ENCODE peak calls at places on chromosomes 7 and 10, in ten cellular contexts. Q is heart left ventricle; N is CD4-positive, alpha-beta T cell; R is Calu3; A is lung; T is dorsolateral prefrontal cortex; Z is HFFc6; V is AG04449; W is bronchial epithelial cell; S is transverse colon. P is an unnamed sample.

GRCh38 chr10:59709472-59710125 is at the start of gene SLC16A9:
- DNase-seq in Z (no peak), N (no peak), R (peak; percentile 72), A (peak; percentile 46), V (no peak), W (peak; percentile 18), S (peak; percentile 69), Q (peak; percentile 62), T (peak; percentile 64), P (peak; percentile 69)

GRCh38 chr10:4427524-4427923 is 398.5 kb upstream of the AKR1E2 start:
- DNase-seq in Z (no peak), N (no peak), T (no peak), W (no peak), S (no peak), V (no peak), Q (no peak), A (no peak), R (no peak), P (no peak)

GRCh38 chr10:133439517-133440461 is 14.0 kb upstream of the SCART1 start:
- DNase-seq in S (no peak), Z (no peak), V (no peak), W (no peak), N (no peak), A (peak; percentile 25), T (no peak), Q (peak; percentile 64), R (no peak), P (no peak)

GRCh38 chr10:71234970-71235681 is 22.8 kb downstream of the UNC5B start:
- DNase-seq in R (no peak), W (no peak), N (no peak), V (no peak), T (no peak), Q (peak; percentile 84), A (peak; percentile 54), S (no peak), Z (peak; percentile 66), P (peak; percentile 91)

GRCh38 chr7:55260671-55261385 is 104.3 kb upstream of the LANCL2 start:
- DNase-seq in Q (no peak), R (no peak), Z (no peak), N (no peak), V (no peak), W (no peak), A (no peak), S (no peak), T (no peak), P (no peak)

GRCh38 chr10:130003166-130003565 is 39.1 kb upstream of the EBF3 start:
- DNase-seq in Q (no peak), S (no peak), A (no peak), W (no peak), N (no peak), T (no peak), R (no peak), Z (no peak), V (no peak), P (no peak)

GRCh38 chr7:589781-590575 is 70.3 kb upstream of the PDGFA start:
- DNase-seq in N (no peak), Z (no peak), R (no peak), Q (peak; percentile 58), W (no peak), V (no peak), A (no peak), T (no peak), S (no peak), P (no peak)

GRCh38 chr10:98331888-98332287 is 63.9 kb upstream of the LOXL4 start:
- DNase-seq in W (no peak), A (no peak), S (no peak), V (no peak), R (no peak), N (no peak), T (no peak), Z (no peak), Q (no peak), P (no peak)

GRCh38 chr7:158795272-158795671 is 34.0 kb downstream of the ESYT2 start:
- DNase-seq in Q (no peak), T (no peak), Z (no peak), A (no peak), V (no peak), S (no peak), N (no peak), W (no peak), R (no peak), P (no peak)

GRCh38 chr7:70036695-70037094 is 438.4 kb downstream of the AUTS2 start:
- DNase-seq in W (no peak), S (no peak), Z (no peak), A (no peak), N (no peak), V (no peak), T (no peak), Q (no peak), R (no peak), P (no peak)
- TF ChIP-seq CTCF in W (no peak), S (no peak), Z (no peak), A (no peak), N (no peak), V (no peak), T (no peak), Q (no peak), R (no peak), P (no peak)

DNA sequence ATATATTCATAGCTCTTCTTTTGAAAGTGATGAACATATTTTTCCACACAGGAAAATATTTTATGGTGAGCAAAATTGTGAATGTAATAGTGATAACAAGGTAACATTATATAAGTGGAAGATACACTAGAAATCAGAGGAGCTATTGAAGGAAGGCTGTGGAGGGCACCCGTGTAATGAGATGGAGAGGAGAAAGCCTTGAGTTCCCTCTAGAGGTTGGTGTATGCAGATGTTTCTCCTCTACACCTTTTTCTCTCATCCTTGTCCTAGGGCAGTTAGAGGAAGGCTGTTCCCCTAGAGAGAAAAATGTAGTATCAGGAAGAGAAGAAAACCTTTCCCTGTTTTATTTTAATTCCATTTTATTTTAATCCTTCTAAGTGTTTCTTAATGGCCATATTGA is 54.6 kb upstream of the NRG3 start:
- DNase-seq in S (no peak), W (peak; percentile 7), Z (no peak), N (no peak), T (no peak), V (no peak), Q (no peak), R (peak; percentile 40), A (no peak), P (peak; percentile 47)
- TF ChIP-seq CTCF in S (no peak), W (no peak), Z (no peak), N (no peak), T (no peak), V (no peak), Q (no peak), R (peak; percentile 58), A (no peak), P (no peak)

DNA sequence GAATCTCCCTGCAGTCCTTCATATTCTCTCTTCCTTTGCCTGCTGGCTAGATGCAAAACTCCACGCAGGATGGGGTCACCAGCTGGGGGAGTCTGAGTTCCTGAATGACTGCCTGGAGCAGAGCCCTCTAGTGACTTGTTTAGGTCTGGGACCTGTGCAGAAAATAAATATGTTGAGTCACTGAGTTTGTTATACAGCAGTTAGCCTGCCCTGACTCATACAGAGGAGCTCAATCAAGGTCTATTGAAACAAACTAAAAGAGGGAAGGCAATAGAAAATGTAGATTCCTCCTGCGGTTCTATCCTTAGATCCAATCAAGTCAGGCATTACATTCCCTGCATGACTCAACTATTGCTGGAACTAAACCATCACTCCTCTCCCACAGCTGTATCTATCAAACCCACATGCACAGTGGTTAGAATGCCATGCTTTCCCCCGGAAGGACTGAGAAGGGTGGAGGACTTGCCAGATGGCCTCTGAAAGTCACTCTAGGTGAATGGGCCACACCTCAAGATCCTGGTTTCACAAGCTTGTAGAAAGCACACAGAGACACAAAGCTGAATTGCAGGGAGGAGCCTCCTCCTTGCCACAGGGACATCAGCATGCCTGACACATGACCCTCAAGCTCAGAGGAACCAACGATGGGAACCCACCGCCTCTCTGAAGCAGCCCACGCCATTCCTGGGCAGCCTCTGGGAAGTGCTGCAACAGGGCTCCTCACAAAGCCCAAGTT is 73.9 kb downstream of the SH3PXD2A start:
- DNase-seq in T (no peak), S (peak; percentile 67), Z (peak; percentile 99), N (no peak), V (peak; percentile 91), W (peak; percentile 98), Q (peak; percentile 15), A (no peak), R (no peak), P (no peak)
- TF ChIP-seq CTCF in T (peak; percentile 14), S (no peak), Z (peak; percentile 81), N (no peak), V (peak; percentile 37), W (peak; percentile 62), Q (no peak), A (no peak), R (no peak), P (peak; percentile 41)

GRCh38 chr10:927131-927530 is 4.4 kb downstream of the LARP4B start:
- DNase-seq in N (no peak), T (no peak), W (no peak), R (no peak), A (no peak), Z (no peak), Q (no peak), S (no peak), V (no peak), P (no peak)

GRCh38 chr10:929965-930364 is 1.5 kb downstream of the LARP4B start:
- DNase-seq in A (no peak), Z (no peak), N (no peak), S (no peak), W (no peak), T (no peak), V (no peak), Q (no peak), R (no peak), P (no peak)

GRCh38 chr10:931326-932318 is at the start of gene LARP4B:
- DNase-seq in W (peak; percentile 87), A (peak; percentile 96), R (peak; percentile 98), V (peak; percentile 68), N (peak; percentile 94), T (peak; percentile 96), S (peak; percentile 97), Q (peak; percentile 99), Z (peak; percentile 96), P (peak; percentile 99)

GRCh38 chr10:932589-932988 is 1.1 kb upstream of the LARP4B start:
- DNase-seq in Q (no peak), R (no peak), W (no peak), A (no peak), V (no peak), T (no peak), Z (no peak), S (no peak), N (no peak), P (no peak)

DNA sequence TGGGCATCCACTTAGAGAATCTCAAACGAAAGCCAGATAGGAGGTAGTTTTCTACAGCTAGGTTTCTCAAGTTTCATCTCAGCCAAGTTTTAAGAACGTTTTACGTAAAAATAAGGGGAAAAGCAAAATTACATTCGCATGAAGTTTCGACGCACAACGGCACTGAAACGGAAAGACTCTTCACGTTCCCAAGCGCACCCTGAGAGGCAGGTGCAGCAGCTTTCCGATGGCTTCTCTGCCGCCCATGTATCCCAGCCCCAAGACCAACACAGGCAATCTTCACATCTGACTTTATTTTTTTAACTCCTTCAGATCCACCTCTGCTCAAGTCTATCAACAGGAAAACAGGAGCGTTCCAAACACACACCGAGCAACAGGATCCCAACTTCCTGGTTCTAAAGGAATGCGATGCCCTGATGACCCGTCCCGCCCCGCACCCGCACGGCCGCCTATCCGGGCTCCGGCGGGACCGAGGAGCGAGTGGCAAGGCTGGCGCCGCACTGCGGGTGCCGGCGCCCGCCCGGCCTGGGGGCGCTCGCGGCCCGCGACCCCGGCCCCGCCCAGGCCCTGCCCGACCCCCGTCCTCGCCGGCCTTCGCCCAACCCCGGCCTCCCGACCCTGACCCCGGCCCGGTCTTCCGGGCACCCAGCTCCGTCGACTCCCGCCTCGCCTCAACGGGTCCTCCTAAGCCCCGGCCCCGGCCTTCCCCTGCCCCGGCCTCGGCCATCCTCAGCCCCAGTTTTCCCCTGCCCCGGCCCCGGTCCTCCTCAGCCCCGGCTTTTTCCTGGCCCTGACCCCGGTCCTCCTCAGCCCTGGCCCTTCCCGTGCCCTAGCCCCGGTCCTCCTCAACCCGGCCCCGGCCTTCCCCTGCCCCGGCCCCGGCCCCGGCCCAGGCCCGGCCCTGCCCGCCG is 835 bp downstream of the LARP4B start:
- DNase-seq in Z (peak; percentile 25), W (peak; percentile 51), S (peak; percentile 76), N (peak; percentile 8), R (peak; percentile 74), A (peak; percentile 51), V (peak; percentile 4), Q (peak; percentile 72), T (no peak), P (peak; percentile 24)
- TF ChIP-seq CTCF in Z (no peak), W (no peak), S (no peak), N (no peak), R (no peak), A (no peak), V (no peak), Q (no peak), T (no peak), P (no peak)